ENCODE peak calls at places on chromosomes 11 and 22, in seven cellular contexts. One of them, this sample, is unnamed.

GRCh38 chr11:134119094-134119493 is 50.2 kb downstream of the JAM3 start:
- DNase-seq in IMR-90: peak; percentile 86
- DNase-seq in BE2C: no peak
- DNase-seq in testis: no peak
- DNase-seq in left lung: no peak
- DNase-seq in neural crest cell: no peak
- DNase-seq in epithelial cell of esophagus: peak; percentile 57
- DNase-seq in this sample: no peak

GRCh38 chr11:112374486-112375140 is 114.0 kb upstream of the PLET1 start:
- DNase-seq in IMR-90: no peak
- DNase-seq in BE2C: no peak
- DNase-seq in testis: no peak
- DNase-seq in left lung: no peak
- DNase-seq in neural crest cell: no peak
- DNase-seq in epithelial cell of esophagus: no peak
- DNase-seq in this sample: no peak

GRCh38 chr11:8219257-8220021 is 44.2 kb downstream of the LMO1 start:
- DNase-seq in IMR-90: peak; percentile 55
- DNase-seq in BE2C: peak; percentile 60
- DNase-seq in testis: peak; percentile 70
- DNase-seq in left lung: no peak
- DNase-seq in neural crest cell: no peak
- DNase-seq in epithelial cell of esophagus: peak; percentile 74
- DNase-seq in this sample: no peak

GRCh38 chr22:46390652-46391301 is 55.3 kb downstream of the TRMU start:
- DNase-seq in IMR-90: peak; percentile 65
- DNase-seq in BE2C: peak; percentile 73
- DNase-seq in testis: peak; percentile 50
- DNase-seq in left lung: no peak
- DNase-seq in neural crest cell: no peak
- DNase-seq in epithelial cell of esophagus: peak; percentile 73
- DNase-seq in this sample: no peak

GRCh38 chr11:119571311-119571710 is 148.3 kb upstream of the THY1 start:
- DNase-seq in IMR-90: no peak
- DNase-seq in BE2C: no peak
- DNase-seq in testis: no peak
- DNase-seq in left lung: no peak
- DNase-seq in neural crest cell: no peak
- DNase-seq in epithelial cell of esophagus: no peak
- DNase-seq in this sample: no peak

GRCh38 chr22:27110985-27111451 is 453.6 kb downstream of the MIAT start:
- DNase-seq in IMR-90: peak; percentile 71
- DNase-seq in BE2C: no peak
- DNase-seq in testis: no peak
- DNase-seq in left lung: no peak
- DNase-seq in neural crest cell: no peak
- DNase-seq in epithelial cell of esophagus: no peak
- DNase-seq in this sample: no peak

GRCh38 chr22:38657248-38657909 is 941 bp downstream of the CBY1 start:
- DNase-seq in IMR-90: no peak
- DNase-seq in BE2C: no peak
- DNase-seq in testis: peak; percentile 43
- DNase-seq in left lung: no peak
- DNase-seq in neural crest cell: no peak
- DNase-seq in epithelial cell of esophagus: peak; percentile 44
- DNase-seq in this sample: no peak

GRCh38 chr22:50502628-50503474 is 4.7 kb downstream of the LMF2 start:
- DNase-seq in IMR-90: no peak
- DNase-seq in BE2C: peak; percentile 50
- DNase-seq in testis: no peak
- DNase-seq in left lung: no peak
- DNase-seq in neural crest cell: no peak
- DNase-seq in epithelial cell of esophagus: no peak
- DNase-seq in this sample: no peak

GRCh38 chr11:120344302-120345004 is 8.2 kb downstream of the ARHGEF12 start:
- DNase-seq in IMR-90: peak; percentile 43
- DNase-seq in BE2C: no peak
- DNase-seq in testis: no peak
- DNase-seq in left lung: no peak
- DNase-seq in neural crest cell: no peak
- DNase-seq in epithelial cell of esophagus: peak; percentile 47
- DNase-seq in this sample: no peak

GRCh38 chr22:25853902-25854301 is 111.9 kb downstream of the MYO18B start:
- DNase-seq in IMR-90: no peak
- DNase-seq in BE2C: no peak
- DNase-seq in testis: no peak
- DNase-seq in left lung: no peak
- DNase-seq in neural crest cell: no peak
- DNase-seq in epithelial cell of esophagus: no peak
- DNase-seq in this sample: no peak

GRCh38 chr22:39622881-39623367 is 52.4 kb downstream of the CACNA1I start:
- DNase-seq in IMR-90: peak; percentile 9
- DNase-seq in BE2C: peak; percentile 46
- DNase-seq in testis: peak; percentile 83
- DNase-seq in left lung: peak; percentile 56
- DNase-seq in neural crest cell: peak; percentile 74
- DNase-seq in epithelial cell of esophagus: peak; percentile 45
- DNase-seq in this sample: no peak

GRCh38 chr22:24593810-24594568 is 1.1 kb upstream of the LRRC75B start:
- DNase-seq in IMR-90: no peak
- DNase-seq in BE2C: no peak
- DNase-seq in testis: no peak
- DNase-seq in left lung: no peak
- DNase-seq in neural crest cell: no peak
- DNase-seq in epithelial cell of esophagus: peak; percentile 29
- DNase-seq in this sample: no peak

GRCh38 chr22:50455201-50455600 is 19.6 kb downstream of the SBF1 start:
- DNase-seq in IMR-90: no peak
- DNase-seq in BE2C: no peak
- DNase-seq in testis: no peak
- DNase-seq in left lung: no peak
- DNase-seq in neural crest cell: no peak
- DNase-seq in epithelial cell of esophagus: no peak
- DNase-seq in this sample: no peak

GRCh38 chr11:96063053-96063452 is 139.1 kb upstream of the MTMR2 start:
- DNase-seq in IMR-90: no peak
- DNase-seq in BE2C: no peak
- DNase-seq in testis: no peak
- DNase-seq in left lung: no peak
- DNase-seq in neural crest cell: no peak
- DNase-seq in epithelial cell of esophagus: no peak
- DNase-seq in this sample: no peak

GRCh38 chr11:117771841-117772240 is 25.2 kb downstream of the DSCAML1 start:
- DNase-seq in IMR-90: no peak
- DNase-seq in BE2C: no peak
- DNase-seq in testis: no peak
- DNase-seq in left lung: no peak
- DNase-seq in neural crest cell: no peak
- DNase-seq in epithelial cell of esophagus: no peak
- DNase-seq in this sample: no peak

GRCh38 chr11:1573847-1574255 is 1.8 kb upstream of the DUSP8 start:
- DNase-seq in IMR-90: no peak
- DNase-seq in BE2C: no peak
- DNase-seq in testis: no peak
- DNase-seq in left lung: peak; percentile 79
- DNase-seq in neural crest cell: no peak
- DNase-seq in epithelial cell of esophagus: peak; percentile 15
- DNase-seq in this sample: no peak

GRCh38 chr11:11022126-11022730 is 164.4 kb upstream of the ZBED5 start:
- DNase-seq in IMR-90: peak; percentile 24
- DNase-seq in BE2C: no peak
- DNase-seq in testis: no peak
- DNase-seq in left lung: no peak
- DNase-seq in neural crest cell: no peak
- DNase-seq in epithelial cell of esophagus: peak; percentile 39
- DNase-seq in this sample: no peak

GRCh38 chr11:95688501-95689222 is 100.9 kb downstream of the FAM76B start:
- DNase-seq in IMR-90: no peak
- DNase-seq in BE2C: no peak
- DNase-seq in testis: no peak
- DNase-seq in left lung: no peak
- DNase-seq in neural crest cell: no peak
- DNase-seq in epithelial cell of esophagus: peak; percentile 70
- DNase-seq in this sample: no peak

GRCh38 chr11:17613428-17613962 is 66.4 kb downstream of the OTOG start:
- DNase-seq in IMR-90: no peak
- DNase-seq in BE2C: no peak
- DNase-seq in testis: no peak
- DNase-seq in left lung: no peak
- DNase-seq in neural crest cell: no peak
- DNase-seq in epithelial cell of esophagus: no peak
- DNase-seq in this sample: no peak

GRCh38 chr11:116542386-116542785 is 230.4 kb downstream of the BUD13 start:
- DNase-seq in IMR-90: no peak
- DNase-seq in BE2C: no peak
- DNase-seq in testis: no peak
- DNase-seq in left lung: no peak
- DNase-seq in neural crest cell: no peak
- DNase-seq in epithelial cell of esophagus: no peak
- DNase-seq in this sample: no peak

GRCh38 chr22:44623771-44624510 is 78.1 kb upstream of the PRR5 start:
- DNase-seq in IMR-90: peak; percentile 22
- DNase-seq in BE2C: peak; percentile 57
- DNase-seq in testis: peak; percentile 53
- DNase-seq in left lung: no peak
- DNase-seq in neural crest cell: peak; percentile 38
- DNase-seq in epithelial cell of esophagus: peak; percentile 57
- DNase-seq in this sample: peak; percentile 84

GRCh38 chr11:61580292-61580888 is 486 bp downstream of the SYT7 start:
- DNase-seq in IMR-90: no peak
- DNase-seq in BE2C: no peak
- DNase-seq in testis: no peak
- DNase-seq in left lung: no peak
- DNase-seq in neural crest cell: no peak
- DNase-seq in epithelial cell of esophagus: no peak
- DNase-seq in this sample: no peak

GRCh38 chr11:61575886-61576516 is 4.9 kb downstream of the SYT7 start:
- DNase-seq in IMR-90: no peak
- DNase-seq in BE2C: no peak
- DNase-seq in testis: no peak
- DNase-seq in left lung: no peak
- DNase-seq in neural crest cell: no peak
- DNase-seq in epithelial cell of esophagus: no peak
- DNase-seq in this sample: no peak

GRCh38 chr11:61578819-61579218 is 2.1 kb downstream of the SYT7 start:
- DNase-seq in IMR-90: no peak
- DNase-seq in BE2C: no peak
- DNase-seq in testis: no peak
- DNase-seq in left lung: no peak
- DNase-seq in neural crest cell: no peak
- DNase-seq in epithelial cell of esophagus: no peak
- DNase-seq in this sample: no peak

GRCh38 chr11:61579398-61580291 is 1.2 kb downstream of the SYT7 start:
- DNase-seq in IMR-90: no peak
- DNase-seq in BE2C: no peak
- DNase-seq in testis: no peak
- DNase-seq in left lung: no peak
- DNase-seq in neural crest cell: no peak
- DNase-seq in epithelial cell of esophagus: no peak
- DNase-seq in this sample: no peak

GRCh38 chr11:61577383-61578118 is 3.3 kb downstream of the SYT7 start:
- DNase-seq in IMR-90: no peak
- DNase-seq in BE2C: peak; percentile 42
- DNase-seq in testis: peak; percentile 47
- DNase-seq in left lung: no peak
- DNase-seq in neural crest cell: peak; percentile 34
- DNase-seq in epithelial cell of esophagus: no peak
- DNase-seq in this sample: no peak
- TF ChIP-seq CTCF in IMR-90: peak; percentile 36
- TF ChIP-seq CTCF in BE2C: peak; percentile 54
- TF ChIP-seq CTCF in testis: no peak
- TF ChIP-seq CTCF in left lung: no peak
- TF ChIP-seq CTCF in neural crest cell: peak; percentile 45
- TF ChIP-seq CTCF in epithelial cell of esophagus: no peak
- TF ChIP-seq CTCF in this sample: peak; percentile 13

GRCh38 chr11:12392672-12393071 is 15.3 kb downstream of the PARVA start:
- DNase-seq in IMR-90: no peak
- DNase-seq in BE2C: no peak
- DNase-seq in testis: no peak
- DNase-seq in left lung: no peak
- DNase-seq in neural crest cell: no peak
- DNase-seq in epithelial cell of esophagus: peak; percentile 93
- DNase-seq in this sample: no peak

GRCh38 chr11:12394601-12395000 is 17.2 kb downstream of the PARVA start:
- DNase-seq in IMR-90: no peak
- DNase-seq in BE2C: no peak
- DNase-seq in testis: no peak
- DNase-seq in left lung: no peak
- DNase-seq in neural crest cell: no peak
- DNase-seq in epithelial cell of esophagus: no peak
- DNase-seq in this sample: no peak

GRCh38 chr11:12397953-12398352 is 20.6 kb downstream of the PARVA start:
- DNase-seq in IMR-90: peak; percentile 99
- DNase-seq in BE2C: peak; percentile 44
- DNase-seq in testis: no peak
- DNase-seq in left lung: no peak
- DNase-seq in neural crest cell: no peak
- DNase-seq in epithelial cell of esophagus: peak; percentile 38
- DNase-seq in this sample: no peak

GRCh38 chr11:12393691-12394090 is 16.3 kb downstream of the PARVA start:
- DNase-seq in IMR-90: no peak
- DNase-seq in BE2C: no peak
- DNase-seq in testis: no peak
- DNase-seq in left lung: no peak
- DNase-seq in neural crest cell: no peak
- DNase-seq in epithelial cell of esophagus: no peak
- DNase-seq in this sample: no peak

GRCh38 chr11:12395333-12395732 is 18.0 kb downstream of the PARVA start:
- DNase-seq in IMR-90: no peak
- DNase-seq in BE2C: no peak
- DNase-seq in testis: no peak
- DNase-seq in left lung: no peak
- DNase-seq in neural crest cell: no peak
- DNase-seq in epithelial cell of esophagus: no peak
- DNase-seq in this sample: no peak
- TF ChIP-seq CTCF in IMR-90: no peak
- TF ChIP-seq CTCF in BE2C: no peak
- TF ChIP-seq CTCF in testis: no peak
- TF ChIP-seq CTCF in left lung: no peak
- TF ChIP-seq CTCF in neural crest cell: no peak
- TF ChIP-seq CTCF in epithelial cell of esophagus: no peak
- TF ChIP-seq CTCF in this sample: no peak

DNA sequence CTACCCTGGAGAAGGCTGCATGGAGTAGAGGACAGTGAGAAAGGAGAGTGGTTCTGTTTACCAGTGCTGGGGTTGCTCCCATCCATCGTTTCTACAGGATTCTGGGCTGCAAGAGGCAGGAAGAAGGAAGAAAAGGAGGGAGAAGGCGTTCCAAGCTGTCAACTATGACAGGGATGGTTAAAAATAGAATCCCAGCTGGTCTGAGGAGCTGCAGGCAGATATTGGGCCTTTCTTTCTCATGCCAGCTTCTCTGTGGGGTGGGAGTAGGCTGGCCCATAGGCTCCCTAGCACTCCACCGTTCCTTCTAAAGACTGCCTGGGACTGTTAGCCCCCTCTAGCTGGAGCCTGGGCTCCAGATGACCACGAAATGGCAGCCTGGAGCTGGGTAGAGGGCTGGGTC is 13.6 kb downstream of the CCKBR start:
- DNase-seq in IMR-90: no peak
- DNase-seq in BE2C: no peak
- DNase-seq in testis: no peak
- DNase-seq in left lung: no peak
- DNase-seq in neural crest cell: no peak
- DNase-seq in epithelial cell of esophagus: no peak
- DNase-seq in this sample: no peak
- TF ChIP-seq CTCF in IMR-90: no peak
- TF ChIP-seq CTCF in BE2C: no peak
- TF ChIP-seq CTCF in testis: no peak
- TF ChIP-seq CTCF in left lung: no peak
- TF ChIP-seq CTCF in neural crest cell: no peak
- TF ChIP-seq CTCF in epithelial cell of esophagus: no peak
- TF ChIP-seq CTCF in this sample: no peak

GRCh38 chr11:128948583-128948982 is 5.9 kb upstream of the TP53AIP1 start:
- DNase-seq in IMR-90: no peak
- DNase-seq in BE2C: no peak
- DNase-seq in testis: no peak
- DNase-seq in left lung: no peak
- DNase-seq in neural crest cell: no peak
- DNase-seq in epithelial cell of esophagus: no peak
- DNase-seq in this sample: no peak
- TF ChIP-seq CTCF in IMR-90: peak; percentile 10
- TF ChIP-seq CTCF in BE2C: peak; percentile 27
- TF ChIP-seq CTCF in testis: no peak
- TF ChIP-seq CTCF in left lung: no peak
- TF ChIP-seq CTCF in neural crest cell: peak; percentile 17
- TF ChIP-seq CTCF in epithelial cell of esophagus: no peak
- TF ChIP-seq CTCF in this sample: peak; percentile 9

This sample was measured in osteocyte.